ENCODE peak calls at places on chromosomes 2 and 18, in eight cellular contexts. One of them, this sample, is unnamed.

GRCh38 chr2:168528469-168528868 is 72.4 kb downstream of the CERS6 start:
- DNase-seq in T-helper 2 cell: no peak
- DNase-seq in stimulated activated CD8-positive, alpha-beta memory T cell treated with anti-CD3 and anti-CD28 coated beads, Interleukin-15, amount 100 ng/mL, for 4 hours: no peak
- DNase-seq in activated T-helper 9 cell treated with anti-CD3 and anti-CD28 coated beads, Interleukin-2, amount 50 U/mL, for 16 hours: no peak
- DNase-seq in lower lobe of right lung: no peak
- DNase-seq in vagina: no peak
- DNase-seq in stimulated activated naive CD8-positive, alpha-beta T cell treated with anti-CD3 and anti-CD28 coated beads, Interleukin-15, Interleukin-2, amounts not matched to agents 100 U/mL and 50 U/mL, for 24 hours: no peak
- DNase-seq in activated CD4-positive, alpha-beta T cell treated with anti-CD3 and anti-CD28 coated beads, Interleukin-2, amount 50 U/mL, for 1 hour: no peak
- DNase-seq in this sample: no peak

GRCh38 chr2:101041413-101041812 is 39.3 kb downstream of the RPL31 start:
- DNase-seq in T-helper 2 cell: no peak
- DNase-seq in stimulated activated CD8-positive, alpha-beta memory T cell treated with anti-CD3 and anti-CD28 coated beads, Interleukin-15, amount 100 ng/mL, for 4 hours: no peak
- DNase-seq in activated T-helper 9 cell treated with anti-CD3 and anti-CD28 coated beads, Interleukin-2, amount 50 U/mL, for 16 hours: no peak
- DNase-seq in lower lobe of right lung: no peak
- DNase-seq in vagina: no peak
- DNase-seq in stimulated activated naive CD8-positive, alpha-beta T cell treated with anti-CD3 and anti-CD28 coated beads, Interleukin-15, Interleukin-2, amounts not matched to agents 100 U/mL and 50 U/mL, for 24 hours: no peak
- DNase-seq in activated CD4-positive, alpha-beta T cell treated with anti-CD3 and anti-CD28 coated beads, Interleukin-2, amount 50 U/mL, for 1 hour: no peak
- DNase-seq in this sample: no peak

GRCh38 chr2:143936758-143937562 is 583.0 kb downstream of the ZEB2 start:
- DNase-seq in T-helper 2 cell: no peak
- DNase-seq in stimulated activated CD8-positive, alpha-beta memory T cell treated with anti-CD3 and anti-CD28 coated beads, Interleukin-15, amount 100 ng/mL, for 4 hours: peak
- DNase-seq in activated T-helper 9 cell treated with anti-CD3 and anti-CD28 coated beads, Interleukin-2, amount 50 U/mL, for 16 hours: no peak
- DNase-seq in lower lobe of right lung: peak
- DNase-seq in vagina: no peak
- DNase-seq in stimulated activated naive CD8-positive, alpha-beta T cell treated with anti-CD3 and anti-CD28 coated beads, Interleukin-15, Interleukin-2, amounts not matched to agents 100 U/mL and 50 U/mL, for 24 hours: peak
- DNase-seq in activated CD4-positive, alpha-beta T cell treated with anti-CD3 and anti-CD28 coated beads, Interleukin-2, amount 50 U/mL, for 1 hour: no peak
- DNase-seq in this sample: peak

GRCh38 chr18:2897015-2897414 is 50.2 kb downstream of the EMILIN2 start:
- DNase-seq in T-helper 2 cell: no peak
- DNase-seq in stimulated activated CD8-positive, alpha-beta memory T cell treated with anti-CD3 and anti-CD28 coated beads, Interleukin-15, amount 100 ng/mL, for 4 hours: no peak
- DNase-seq in activated T-helper 9 cell treated with anti-CD3 and anti-CD28 coated beads, Interleukin-2, amount 50 U/mL, for 16 hours: no peak
- DNase-seq in lower lobe of right lung: no peak
- DNase-seq in vagina: no peak
- DNase-seq in stimulated activated naive CD8-positive, alpha-beta T cell treated with anti-CD3 and anti-CD28 coated beads, Interleukin-15, Interleukin-2, amounts not matched to agents 100 U/mL and 50 U/mL, for 24 hours: no peak
- DNase-seq in activated CD4-positive, alpha-beta T cell treated with anti-CD3 and anti-CD28 coated beads, Interleukin-2, amount 50 U/mL, for 1 hour: no peak
- DNase-seq in this sample: no peak

GRCh38 chr2:160288324-160288723 is 88.3 kb upstream of the ITGB6 start:
- DNase-seq in T-helper 2 cell: no peak
- DNase-seq in stimulated activated CD8-positive, alpha-beta memory T cell treated with anti-CD3 and anti-CD28 coated beads, Interleukin-15, amount 100 ng/mL, for 4 hours: no peak
- DNase-seq in activated T-helper 9 cell treated with anti-CD3 and anti-CD28 coated beads, Interleukin-2, amount 50 U/mL, for 16 hours: no peak
- DNase-seq in lower lobe of right lung: no peak
- DNase-seq in vagina: no peak
- DNase-seq in stimulated activated naive CD8-positive, alpha-beta T cell treated with anti-CD3 and anti-CD28 coated beads, Interleukin-15, Interleukin-2, amounts not matched to agents 100 U/mL and 50 U/mL, for 24 hours: no peak
- DNase-seq in activated CD4-positive, alpha-beta T cell treated with anti-CD3 and anti-CD28 coated beads, Interleukin-2, amount 50 U/mL, for 1 hour: no peak
- DNase-seq in this sample: no peak

GRCh38 chr2:197130318-197130717 is 180.3 kb downstream of the ANKRD44 start:
- DNase-seq in T-helper 2 cell: no peak
- DNase-seq in stimulated activated CD8-positive, alpha-beta memory T cell treated with anti-CD3 and anti-CD28 coated beads, Interleukin-15, amount 100 ng/mL, for 4 hours: no peak
- DNase-seq in activated T-helper 9 cell treated with anti-CD3 and anti-CD28 coated beads, Interleukin-2, amount 50 U/mL, for 16 hours: no peak
- DNase-seq in lower lobe of right lung: no peak
- DNase-seq in vagina: no peak
- DNase-seq in stimulated activated naive CD8-positive, alpha-beta T cell treated with anti-CD3 and anti-CD28 coated beads, Interleukin-15, Interleukin-2, amounts not matched to agents 100 U/mL and 50 U/mL, for 24 hours: no peak
- DNase-seq in activated CD4-positive, alpha-beta T cell treated with anti-CD3 and anti-CD28 coated beads, Interleukin-2, amount 50 U/mL, for 1 hour: no peak
- DNase-seq in this sample: peak

GRCh38 chr2:40341198-40341597 is 110.7 kb downstream of the SLC8A1 start:
- DNase-seq in T-helper 2 cell: no peak
- DNase-seq in stimulated activated CD8-positive, alpha-beta memory T cell treated with anti-CD3 and anti-CD28 coated beads, Interleukin-15, amount 100 ng/mL, for 4 hours: no peak
- DNase-seq in activated T-helper 9 cell treated with anti-CD3 and anti-CD28 coated beads, Interleukin-2, amount 50 U/mL, for 16 hours: no peak
- DNase-seq in lower lobe of right lung: no peak
- DNase-seq in vagina: no peak
- DNase-seq in stimulated activated naive CD8-positive, alpha-beta T cell treated with anti-CD3 and anti-CD28 coated beads, Interleukin-15, Interleukin-2, amounts not matched to agents 100 U/mL and 50 U/mL, for 24 hours: no peak
- DNase-seq in activated CD4-positive, alpha-beta T cell treated with anti-CD3 and anti-CD28 coated beads, Interleukin-2, amount 50 U/mL, for 1 hour: no peak
- DNase-seq in this sample: no peak

GRCh38 chr2:174603280-174603679 is 5.7 kb upstream of the WIPF1 start:
- DNase-seq in T-helper 2 cell: no peak
- DNase-seq in stimulated activated CD8-positive, alpha-beta memory T cell treated with anti-CD3 and anti-CD28 coated beads, Interleukin-15, amount 100 ng/mL, for 4 hours: no peak
- DNase-seq in activated T-helper 9 cell treated with anti-CD3 and anti-CD28 coated beads, Interleukin-2, amount 50 U/mL, for 16 hours: peak
- DNase-seq in lower lobe of right lung: no peak
- DNase-seq in vagina: no peak
- DNase-seq in stimulated activated naive CD8-positive, alpha-beta T cell treated with anti-CD3 and anti-CD28 coated beads, Interleukin-15, Interleukin-2, amounts not matched to agents 100 U/mL and 50 U/mL, for 24 hours: no peak
- DNase-seq in activated CD4-positive, alpha-beta T cell treated with anti-CD3 and anti-CD28 coated beads, Interleukin-2, amount 50 U/mL, for 1 hour: peak
- DNase-seq in this sample: peak

GRCh38 chr2:101002562-101003277 is 631 bp downstream of the RPL31 start:
- DNase-seq in T-helper 2 cell: no peak
- DNase-seq in stimulated activated CD8-positive, alpha-beta memory T cell treated with anti-CD3 and anti-CD28 coated beads, Interleukin-15, amount 100 ng/mL, for 4 hours: no peak
- DNase-seq in activated T-helper 9 cell treated with anti-CD3 and anti-CD28 coated beads, Interleukin-2, amount 50 U/mL, for 16 hours: no peak
- DNase-seq in lower lobe of right lung: no peak
- DNase-seq in vagina: no peak
- DNase-seq in stimulated activated naive CD8-positive, alpha-beta T cell treated with anti-CD3 and anti-CD28 coated beads, Interleukin-15, Interleukin-2, amounts not matched to agents 100 U/mL and 50 U/mL, for 24 hours: no peak
- DNase-seq in activated CD4-positive, alpha-beta T cell treated with anti-CD3 and anti-CD28 coated beads, Interleukin-2, amount 50 U/mL, for 1 hour: peak
- DNase-seq in this sample: no peak

GRCh38 chr2:219560037-219560892 is 11.1 kb downstream of the OBSL1 start:
- DNase-seq in T-helper 2 cell: no peak
- DNase-seq in stimulated activated CD8-positive, alpha-beta memory T cell treated with anti-CD3 and anti-CD28 coated beads, Interleukin-15, amount 100 ng/mL, for 4 hours: no peak
- DNase-seq in activated T-helper 9 cell treated with anti-CD3 and anti-CD28 coated beads, Interleukin-2, amount 50 U/mL, for 16 hours: no peak
- DNase-seq in lower lobe of right lung: no peak
- DNase-seq in vagina: no peak
- DNase-seq in stimulated activated naive CD8-positive, alpha-beta T cell treated with anti-CD3 and anti-CD28 coated beads, Interleukin-15, Interleukin-2, amounts not matched to agents 100 U/mL and 50 U/mL, for 24 hours: peak
- DNase-seq in activated CD4-positive, alpha-beta T cell treated with anti-CD3 and anti-CD28 coated beads, Interleukin-2, amount 50 U/mL, for 1 hour: no peak
- DNase-seq in this sample: peak

GRCh38 chr18:48942554-48943261 is 8.1 kb downstream of the SMAD7 start:
- DNase-seq in T-helper 2 cell: no peak
- DNase-seq in stimulated activated CD8-positive, alpha-beta memory T cell treated with anti-CD3 and anti-CD28 coated beads, Interleukin-15, amount 100 ng/mL, for 4 hours: no peak
- DNase-seq in activated T-helper 9 cell treated with anti-CD3 and anti-CD28 coated beads, Interleukin-2, amount 50 U/mL, for 16 hours: no peak
- DNase-seq in lower lobe of right lung: no peak
- DNase-seq in vagina: no peak
- DNase-seq in stimulated activated naive CD8-positive, alpha-beta T cell treated with anti-CD3 and anti-CD28 coated beads, Interleukin-15, Interleukin-2, amounts not matched to agents 100 U/mL and 50 U/mL, for 24 hours: no peak
- DNase-seq in activated CD4-positive, alpha-beta T cell treated with anti-CD3 and anti-CD28 coated beads, Interleukin-2, amount 50 U/mL, for 1 hour: no peak
- DNase-seq in this sample: no peak

GRCh38 chr2:105498281-105498846 is 99.5 kb upstream of the FHL2 start:
- DNase-seq in T-helper 2 cell: no peak
- DNase-seq in stimulated activated CD8-positive, alpha-beta memory T cell treated with anti-CD3 and anti-CD28 coated beads, Interleukin-15, amount 100 ng/mL, for 4 hours: no peak
- DNase-seq in activated T-helper 9 cell treated with anti-CD3 and anti-CD28 coated beads, Interleukin-2, amount 50 U/mL, for 16 hours: no peak
- DNase-seq in lower lobe of right lung: no peak
- DNase-seq in vagina: no peak
- DNase-seq in stimulated activated naive CD8-positive, alpha-beta T cell treated with anti-CD3 and anti-CD28 coated beads, Interleukin-15, Interleukin-2, amounts not matched to agents 100 U/mL and 50 U/mL, for 24 hours: no peak
- DNase-seq in activated CD4-positive, alpha-beta T cell treated with anti-CD3 and anti-CD28 coated beads, Interleukin-2, amount 50 U/mL, for 1 hour: no peak
- DNase-seq in this sample: no peak